ENCODE peak calls at places on chromosome 2, in nine cellular contexts. One of them, this sample, is unnamed.

GRCh38 chr2:236254674-236255073 is 9.5 kb downstream of the ASB18 start:
- DNase-seq in adrenal gland: no peak
- DNase-seq in A549: no peak
- DNase-seq in NB4: no peak
- DNase-seq in tibial nerve: no peak
- DNase-seq in NCI-H1105: no peak
- DNase-seq in left ventricle myocardium inferior: no peak
- DNase-seq in activated naive CD4-positive, alpha-beta T cell: no peak
- DNase-seq in activated CD4-positive, alpha-beta T cell treated with anti-CD3 and anti-CD28 coated beads for 4 hours: no peak
- DNase-seq in this sample: no peak

GRCh38 chr2:10287766-10288165 is 14.9 kb upstream of the HPCAL1 start:
- DNase-seq in tibial nerve: no peak
- DNase-seq in NB4: peak; percentile 42
- DNase-seq in activated naive CD4-positive, alpha-beta T cell: no peak
- DNase-seq in A549: no peak
- DNase-seq in left ventricle myocardium inferior: no peak
- DNase-seq in NCI-H1105: no peak
- DNase-seq in adrenal gland: no peak
- DNase-seq in activated CD4-positive, alpha-beta T cell treated with anti-CD3 and anti-CD28 coated beads for 4 hours: no peak
- DNase-seq in this sample: no peak

GRCh38 chr2:240247868-240248820 is 107.7 kb upstream of the OTOS start:
- DNase-seq in left ventricle myocardium inferior: no peak
- DNase-seq in NCI-H1105: no peak
- DNase-seq in tibial nerve: peak; percentile 4
- DNase-seq in adrenal gland: no peak
- DNase-seq in NB4: no peak
- DNase-seq in activated CD4-positive, alpha-beta T cell treated with anti-CD3 and anti-CD28 coated beads for 4 hours: no peak
- DNase-seq in activated naive CD4-positive, alpha-beta T cell: no peak
- DNase-seq in A549: no peak
- DNase-seq in this sample: no peak

GRCh38 chr2:174004900-174005605 is 39.9 kb upstream of the SP3 start:
- DNase-seq in A549: no peak
- DNase-seq in NB4: no peak
- DNase-seq in adrenal gland: no peak
- DNase-seq in tibial nerve: no peak
- DNase-seq in left ventricle myocardium inferior: peak; percentile 36
- DNase-seq in activated CD4-positive, alpha-beta T cell treated with anti-CD3 and anti-CD28 coated beads for 4 hours: no peak
- DNase-seq in activated naive CD4-positive, alpha-beta T cell: no peak
- DNase-seq in NCI-H1105: no peak
- DNase-seq in this sample: no peak

GRCh38 chr2:40434638-40435296 is 17.1 kb downstream of the SLC8A1 start:
- DNase-seq in activated CD4-positive, alpha-beta T cell treated with anti-CD3 and anti-CD28 coated beads for 4 hours: no peak
- DNase-seq in activated naive CD4-positive, alpha-beta T cell: no peak
- DNase-seq in left ventricle myocardium inferior: no peak
- DNase-seq in adrenal gland: peak; percentile 53
- DNase-seq in NB4: no peak
- DNase-seq in A549: peak; percentile 63
- DNase-seq in tibial nerve: no peak
- DNase-seq in NCI-H1105: no peak
- DNase-seq in this sample: no peak

GRCh38 chr2:219689676-219690628 is 62.5 kb downstream of the SLC4A3 start:
- DNase-seq in A549: peak; percentile 57
- DNase-seq in adrenal gland: peak; percentile 56
- DNase-seq in tibial nerve: peak; percentile 66
- DNase-seq in activated CD4-positive, alpha-beta T cell treated with anti-CD3 and anti-CD28 coated beads for 4 hours: peak; percentile 19
- DNase-seq in NB4: peak; percentile 74
- DNase-seq in left ventricle myocardium inferior: no peak
- DNase-seq in activated naive CD4-positive, alpha-beta T cell: no peak
- DNase-seq in NCI-H1105: peak; percentile 23
- DNase-seq in this sample: peak; percentile 31

GRCh38 chr2:15984367-15985255 is 44.3 kb downstream of the MYCN start:
- DNase-seq in tibial nerve: no peak
- DNase-seq in activated CD4-positive, alpha-beta T cell treated with anti-CD3 and anti-CD28 coated beads for 4 hours: no peak
- DNase-seq in left ventricle myocardium inferior: peak; percentile 22
- DNase-seq in A549: no peak
- DNase-seq in activated naive CD4-positive, alpha-beta T cell: no peak
- DNase-seq in NB4: no peak
- DNase-seq in NCI-H1105: peak; percentile 1
- DNase-seq in adrenal gland: no peak
- DNase-seq in this sample: no peak

GRCh38 chr2:215880970-215881369 is 132.4 kb downstream of the MREG start:
- DNase-seq in NCI-H1105: no peak
- DNase-seq in tibial nerve: no peak
- DNase-seq in left ventricle myocardium inferior: no peak
- DNase-seq in activated naive CD4-positive, alpha-beta T cell: no peak
- DNase-seq in A549: no peak
- DNase-seq in adrenal gland: no peak
- DNase-seq in activated CD4-positive, alpha-beta T cell treated with anti-CD3 and anti-CD28 coated beads for 4 hours: no peak
- DNase-seq in NB4: no peak
- DNase-seq in this sample: no peak

GRCh38 chr2:105576440-105577241 is 168.1 kb upstream of the NCK2 start:
- DNase-seq in adrenal gland: peak; percentile 55
- DNase-seq in activated CD4-positive, alpha-beta T cell treated with anti-CD3 and anti-CD28 coated beads for 4 hours: no peak
- DNase-seq in A549: peak; percentile 36
- DNase-seq in tibial nerve: no peak
- DNase-seq in NB4: peak; percentile 59
- DNase-seq in activated naive CD4-positive, alpha-beta T cell: no peak
- DNase-seq in NCI-H1105: no peak
- DNase-seq in left ventricle myocardium inferior: no peak
- DNase-seq in this sample: no peak

This sample was measured in D721Med.